ENCODE peak calls at places on chromosomes 13 and 19, in six cellular contexts. I is B cell, O is glutamatergic neuron, J is AG04449, R is AG09309, H is IMR-90. V is an unnamed sample.

GRCh38 chr19:10815007-10815531 is 20.9 kb downstream of the TMED1 start:
- DNase-seq in H (no peak), O (no peak), J (no peak), I (no peak), R (no peak), V (no peak)

GRCh38 chr19:15464394-15465385 is at the start of gene RASAL3:
- DNase-seq in O (no peak), J (no peak), R (no peak), I (peak), H (no peak), V (no peak)

GRCh38 chr19:46950526-46951235 is 69.0 kb upstream of the NPAS1 start:
- DNase-seq in I (no peak), R (no peak), H (no peak), J (no peak), O (peak), V (no peak)

GRCh38 chr19:2385053-2385721 is 25.1 kb downstream of the TMPRSS9 start:
- DNase-seq in R (peak), I (no peak), H (peak), O (peak), J (peak), V (peak)

GRCh38 chr19:17872251-17873001 is 681 bp downstream of the SLC5A5 start:
- DNase-seq in R (no peak), I (no peak), J (no peak), H (no peak), O (no peak), V (no peak)

GRCh38 chr19:35309481-35310279 is 17.7 kb downstream of the MAG start:
- DNase-seq in J (no peak), R (no peak), H (peak), I (no peak), O (no peak), V (no peak)

GRCh38 chr19:1065606-1066109 is 1.3 kb upstream of the ARHGAP45 start:
- DNase-seq in J (no peak), O (no peak), R (no peak), I (no peak), H (no peak), V (no peak)

GRCh38 chr19:18340237-18340989 is at the start of gene PGPEP1:
- DNase-seq in H (peak), J (no peak), O (peak), I (no peak), R (no peak), V (peak)

GRCh38 chr13:93625536-93625935 is 398.9 kb downstream of the GPC6 start:
- DNase-seq in O (no peak), I (no peak), J (no peak), R (no peak), H (peak), V (no peak)

GRCh38 chr13:74669149-74669548 is 534.9 kb upstream of the KLF12 start:
- DNase-seq in H (no peak), R (no peak), O (no peak), I (no peak), J (no peak), V (no peak)

GRCh38 chr19:50925734-50926133 is 14.5 kb upstream of the KLK4 start:
- DNase-seq in R (no peak), I (no peak), O (no peak), H (no peak), J (no peak), V (no peak)

GRCh38 chr19:48386981-48387380 is 4.4 kb downstream of the KDELR1 start:
- DNase-seq in J (no peak), H (no peak), O (no peak), R (no peak), I (no peak), V (no peak)

GRCh38 chr19:46528601-46529447 is 33.2 kb upstream of the PNMA8B start:
- DNase-seq in J (no peak), O (no peak), R (no peak), H (no peak), I (no peak), V (no peak)

GRCh38 chr19:44955500-44956439 is 590 bp downstream of the CLPTM1 start:
- DNase-seq in H (no peak), J (no peak), R (no peak), O (no peak), I (no peak), V (no peak)

GRCh38 chr19:7541828-7542443 is 6.4 kb downstream of the PNPLA6 start:
- DNase-seq in H (no peak), I (no peak), O (no peak), R (no peak), J (no peak), V (no peak)

GRCh38 chr13:114279770-114280169 is 1.6 kb upstream of the UPF3A start:
- DNase-seq in J (no peak), I (no peak), H (no peak), R (no peak), O (no peak), V (no peak)

GRCh38 chr19:20482721-20483120 is 82.9 kb downstream of the ZNF737 start:
- DNase-seq in O (no peak), I (no peak), H (no peak), J (no peak), R (no peak), V (no peak)

GRCh38 chr19:11138659-11139526 is 16.7 kb downstream of the SPC24 start:
- DNase-seq in J (peak), H (peak), R (peak), O (peak), I (no peak), V (peak)

GRCh38 chr19:33569822-33570221 is 48.2 kb upstream of the PEPD start:
- DNase-seq in I (no peak), R (no peak), J (no peak), H (no peak), O (no peak), V (no peak)

GRCh38 chr19:37979547-37980082 is 72.6 kb downstream of the SIPA1L3 start:
- DNase-seq in R (no peak), J (no peak), I (peak), O (no peak), H (no peak), V (no peak)

DNA sequence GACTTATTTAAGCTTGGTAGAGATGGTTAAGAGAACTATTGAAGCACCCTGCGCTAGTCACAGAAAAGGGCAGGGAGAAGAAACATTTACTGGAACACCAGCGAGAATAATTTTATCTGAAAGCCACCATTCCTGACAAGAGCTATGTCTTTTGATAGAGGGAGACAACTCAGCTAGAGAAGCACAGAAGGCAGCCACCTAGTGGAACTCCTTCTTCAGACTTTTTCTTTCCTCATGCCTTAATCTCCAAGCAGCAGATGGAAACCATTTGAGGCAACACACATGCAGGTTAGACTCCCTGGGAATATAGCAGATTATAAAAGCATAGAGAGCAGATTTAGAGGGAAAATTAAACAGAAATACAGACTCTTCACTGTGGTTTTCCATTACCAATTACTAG is 813.4 kb downstream of the SLITRK6 start:
- DNase-seq in R (no peak), J (no peak), O (no peak), I (no peak), H (no peak), V (no peak)
- TF ChIP-seq CTCF in R (no peak), J (no peak), O (no peak), I (no peak), H (no peak), V (no peak)

GRCh38 chr19:5319516-5319915 is 21.1 kb downstream of the PTPRS start:
- DNase-seq in H (no peak), R (no peak), O (no peak), J (no peak), I (no peak), V (no peak)

GRCh38 chr19:5321066-5321642 is 19.5 kb downstream of the PTPRS start:
- DNase-seq in R (no peak), I (no peak), O (no peak), J (no peak), H (no peak), V (no peak)

GRCh38 chr19:5323475-5323811 is 17.2 kb downstream of the PTPRS start:
- DNase-seq in O (no peak), H (no peak), J (no peak), R (no peak), I (no peak), V (no peak)

GRCh38 chr19:5324947-5325346 is 15.7 kb downstream of the PTPRS start:
- DNase-seq in R (no peak), H (no peak), J (no peak), I (no peak), O (no peak), V (no peak)

DNA sequence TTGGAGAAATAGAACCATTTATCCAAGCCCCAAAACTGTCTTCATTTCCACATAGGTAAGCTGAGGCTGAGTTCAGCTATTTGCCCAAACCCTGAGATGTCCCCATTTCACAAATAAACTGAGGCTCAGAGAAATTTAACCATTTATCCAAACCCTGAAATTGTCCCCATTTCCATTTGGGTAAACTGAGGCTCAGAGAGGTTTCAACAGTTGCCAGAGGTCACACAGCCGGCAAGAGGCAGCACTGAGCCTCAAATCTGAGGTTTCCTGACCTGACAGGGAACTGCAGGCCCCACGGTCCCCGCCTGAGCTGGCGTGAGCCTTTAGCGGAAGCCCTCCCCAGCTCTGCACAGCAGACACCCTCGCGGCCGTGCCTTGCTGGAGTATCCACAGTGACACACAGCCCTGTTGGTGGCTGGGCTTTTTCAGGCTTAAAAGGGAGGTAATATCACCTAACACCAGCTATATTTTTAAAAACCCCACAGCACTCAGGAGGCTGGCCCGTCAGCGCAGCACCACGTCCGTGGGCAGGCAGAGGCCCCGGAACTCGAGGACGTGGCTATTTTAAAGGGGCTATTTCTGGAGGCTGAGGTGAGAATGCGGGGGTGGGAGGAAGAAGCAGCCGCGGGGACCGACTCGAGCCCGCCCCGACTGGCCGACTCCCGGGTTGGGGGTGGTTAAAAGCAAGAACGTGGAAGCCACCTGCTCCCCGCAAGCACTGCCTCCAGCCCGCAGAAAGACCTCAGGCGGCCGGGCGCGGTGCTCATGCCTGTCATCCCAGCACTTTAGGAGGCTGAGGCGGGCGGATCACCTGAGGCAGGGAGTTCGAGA is 18.5 kb downstream of the PTPRS start:
- DNase-seq in I (peak), R (no peak), H (no peak), O (peak), J (no peak), V (no peak)
- TF ChIP-seq CTCF in I (peak), R (no peak), H (no peak), O (no peak), J (no peak), V (no peak)

GRCh38 chr13:51001335-51001734 is 91.7 kb downstream of the RNASEH2B start:
- DNase-seq in H (no peak), R (no peak), O (no peak), I (no peak), J (no peak), V (no peak)

GRCh38 chr13:51000576-51001260 is 91.1 kb downstream of the RNASEH2B start:
- DNase-seq in O (no peak), H (peak), I (no peak), R (peak), J (no peak), V (peak)

GRCh38 chr13:50998326-50998725 is 88.7 kb downstream of the RNASEH2B start:
- DNase-seq in I (no peak), J (no peak), R (no peak), H (no peak), O (no peak), V (no peak)

GRCh38 chr13:50999641-51000040 is 90.0 kb downstream of the RNASEH2B start:
- DNase-seq in H (no peak), J (no peak), O (no peak), R (no peak), I (no peak), V (no peak)

DNA sequence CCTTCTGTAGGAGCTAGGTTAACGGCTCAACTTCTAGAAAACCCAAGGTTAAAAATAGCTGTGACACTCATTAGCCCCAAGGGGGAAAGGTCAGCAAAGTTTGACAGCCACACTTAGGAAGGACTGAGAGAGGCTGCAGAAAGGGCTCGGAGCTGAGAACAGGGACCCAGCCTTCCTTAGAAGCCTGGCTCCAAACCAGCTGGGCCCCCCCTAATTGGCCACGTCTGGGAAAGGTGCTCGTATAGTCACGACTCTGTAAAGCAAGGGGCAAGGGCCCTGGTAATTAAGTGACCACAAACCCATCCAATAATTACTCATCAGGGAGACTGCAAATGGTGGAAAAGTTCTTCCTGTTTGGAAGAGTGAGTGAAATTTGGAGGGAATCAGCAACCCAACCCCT is 90.5 kb downstream of the RNASEH2B start:
- DNase-seq in H (no peak), R (no peak), I (no peak), J (no peak), O (no peak), V (no peak)
- TF ChIP-seq CTCF in H (no peak), R (no peak), I (no peak), J (no peak), O (no peak), V (no peak)

DNA sequence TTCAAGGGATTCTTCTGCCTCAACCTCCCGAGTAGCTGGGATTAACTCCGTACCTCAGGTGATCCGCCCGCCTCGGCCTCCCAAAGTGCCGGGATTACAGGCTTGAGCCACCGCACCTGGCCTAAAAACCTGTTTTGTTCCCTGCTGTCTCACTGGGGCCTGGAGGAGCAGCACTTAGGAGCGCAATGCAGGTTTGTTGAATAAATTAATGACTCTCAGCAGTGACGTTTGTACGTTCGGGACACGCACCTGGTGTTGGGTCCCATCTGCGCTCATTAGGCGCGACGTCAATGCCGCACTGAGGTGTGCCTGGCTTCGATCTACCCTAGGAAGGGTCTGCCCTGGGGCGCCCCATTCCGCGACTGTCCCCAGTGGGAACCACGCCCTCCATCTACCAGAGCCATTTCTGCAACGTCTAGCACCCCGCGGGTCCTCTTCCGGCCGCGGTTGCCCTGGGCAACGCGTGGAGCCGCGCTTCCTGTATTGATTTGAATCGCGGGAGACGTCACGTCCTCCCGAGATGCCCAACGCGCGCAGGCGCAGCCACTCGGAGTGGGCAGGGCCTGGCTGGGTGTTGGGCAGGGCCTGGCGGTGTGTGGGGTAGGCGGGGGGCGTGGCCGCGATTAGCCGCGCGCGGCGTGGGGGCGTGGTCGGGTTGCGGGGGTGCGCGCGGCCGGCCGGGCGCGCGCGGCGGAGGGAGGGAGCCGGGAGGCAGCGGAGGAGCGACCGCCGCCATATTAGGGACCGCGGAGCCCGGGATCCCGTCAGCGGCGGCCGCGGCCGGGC is at the start of gene FZR1:
- DNase-seq in J (peak), I (peak), H (peak), O (peak), R (peak), V (peak)
- TF ChIP-seq CTCF in J (no peak), I (no peak), H (no peak), O (no peak), R (no peak), V (peak)

GRCh38 chr13:21232196-21232595 is 55.7 kb downstream of the MRPL57 start:
- DNase-seq in R (peak), I (no peak), O (no peak), H (peak), J (no peak), V (no peak)
- TF ChIP-seq CTCF in R (peak), I (no peak), O (no peak), H (no peak), J (no peak), V (no peak)

GRCh38 chr19:49801966-49802661 is 11.0 kb downstream of the FUZ start:
- DNase-seq in I (no peak), O (peak), R (no peak), J (no peak), H (peak), V (peak)
- TF ChIP-seq CTCF in I (no peak), O (no peak), R (peak), J (peak), H (peak), V (peak)

V was measured in HFFc6.